ENCODE peak calls at places on chromosomes 4 and X, in eight cellular contexts. Q is NCI-H2081; H is stimulated activated CD4-positive, alpha-beta T cell treated with anti-CD3 and anti-CD28 coated beads, Interleukin-12 subunit alpha, Interleukin-12 subunit beta, amount 100 ng/mL, for 24 hours; L is right lobe of liver; U is activated B cell treated with CpG ODN at 0.5 μM for 24 hours; B is PC-3; M is upper lobe of right lung; G is DMS153. A is an unnamed sample.

GRCh38 chr4:131613824-131614216 is 1535.3 kb upstream of the PCDH10 start:
- DNase-seq in Q (no peak), H (no peak), L (no peak), U (no peak), B (no peak), M (no peak), G (no peak), A (no peak)

GRCh38 chr4:136751530-136751929 is 780.8 kb downstream of the PCDH18 start:
- DNase-seq in Q (no peak), H (no peak), L (no peak), U (no peak), B (no peak), M (no peak), G (no peak), A (no peak)

GRCh38 chrX:135287266-135287823 is 21.9 kb upstream of the ETDC start:
- DNase-seq in Q (no peak), H (no peak), L (no peak), U (no peak), B (no peak), M (no peak), G (no peak), A (no peak)

GRCh38 chr4:7705062-7705461 is 234.6 kb downstream of the AFAP1 start:
- DNase-seq in Q (no peak), H (no peak), L (no peak), U (no peak), B (no peak), M (no peak), G (no peak), A (no peak)

GRCh38 chrX:63744850-63745249 is 40.2 kb downstream of the ARHGEF9 start:
- DNase-seq in Q (no peak), H (no peak), L (no peak), U (no peak), B (no peak), M (no peak), G (no peak), A (no peak)

GRCh38 chrX:148593987-148594386 is 93.6 kb downstream of the AFF2 start:
- DNase-seq in Q (no peak), H (no peak), L (no peak), U (no peak), B (no peak), M (no peak), G (no peak), A (no peak)

GRCh38 chr4:181548873-181549541 is 694.2 kb upstream of the TENM3 start:
- DNase-seq in Q (peak; percentile 35), H (no peak), L (no peak), U (no peak), B (peak; percentile 20), M (no peak), G (peak; percentile 88), A (peak; percentile 90)

GRCh38 chr4:132642196-132642817 is 506.8 kb upstream of the PCDH10 start:
- DNase-seq in Q (peak; percentile 23), H (no peak), L (no peak), U (no peak), B (peak; percentile 61), M (no peak), G (peak; percentile 37), A (peak; percentile 22)

GRCh38 chr4:130210871-130211270 is 1114.9 kb downstream of the C4orf33 start:
- DNase-seq in Q (no peak), H (no peak), L (no peak), U (no peak), B (peak; percentile 47), M (no peak), G (peak; percentile 88), A (peak; percentile 88)

GRCh38 chr4:95249402-95250043 is 299.2 kb downstream of the UNC5C start:
- DNase-seq in Q (no peak), H (no peak), L (no peak), U (no peak), B (no peak), M (no peak), G (no peak), A (no peak)

GRCh38 chr4:141807073-141807472 is 170.7 kb downstream of the IL15 start:
- DNase-seq in Q (no peak), H (no peak), L (no peak), U (no peak), B (peak; percentile 69), M (no peak), G (no peak), A (peak; percentile 35)

GRCh38 chrX:13790206-13791131 is 26.4 kb downstream of the GPM6B start:
- DNase-seq in Q (no peak), H (no peak), L (no peak), U (no peak), B (peak; percentile 15), M (no peak), G (no peak), A (no peak)

GRCh38 chrX:151359931-151360871 is 36.8 kb upstream of the VMA21 start:
- DNase-seq in Q (no peak), H (peak; percentile 24), L (peak; percentile 46), U (peak; percentile 14), B (peak; percentile 35), M (peak; percentile 66), G (peak; percentile 23), A (no peak)